ENCODE peak calls at places on chromosome 11, in seven cellular contexts. One of them, this sample, is unnamed.

GRCh38 chr11:130865091-130865771 is 51.0 kb downstream of the SNX19 start:
- DNase-seq in activated effector memory CD4-positive, alpha-beta T cell treated with Interleukin-2 at 50 U/mL for 16 hours: no peak
- DNase-seq in GM13976: no peak
- DNase-seq in small intestine: no peak
- DNase-seq in erythroblast: no peak
- DNase-seq in glutamatergic neuron: no peak
- DNase-seq in anterior cingulate cortex: no peak
- DNase-seq in this sample: no peak

GRCh38 chr11:111148116-111148515 is 97.4 kb upstream of the POU2AF2 start:
- DNase-seq in anterior cingulate cortex: no peak
- DNase-seq in glutamatergic neuron: no peak
- DNase-seq in small intestine: no peak
- DNase-seq in erythroblast: no peak
- DNase-seq in GM13976: no peak
- DNase-seq in activated effector memory CD4-positive, alpha-beta T cell treated with Interleukin-2 at 50 U/mL for 16 hours: no peak
- DNase-seq in this sample: no peak

GRCh38 chr11:104858882-104859735 is 39.2 kb downstream of the CASP12 start:
- DNase-seq in erythroblast: no peak
- DNase-seq in glutamatergic neuron: no peak
- DNase-seq in small intestine: peak
- DNase-seq in anterior cingulate cortex: no peak
- DNase-seq in GM13976: peak
- DNase-seq in activated effector memory CD4-positive, alpha-beta T cell treated with Interleukin-2 at 50 U/mL for 16 hours: no peak
- DNase-seq in this sample: no peak

GRCh38 chr11:44368886-44369285 is 58.9 kb upstream of the ALX4 start:
- DNase-seq in GM13976: no peak
- DNase-seq in anterior cingulate cortex: no peak
- DNase-seq in erythroblast: no peak
- DNase-seq in small intestine: no peak
- DNase-seq in activated effector memory CD4-positive, alpha-beta T cell treated with Interleukin-2 at 50 U/mL for 16 hours: no peak
- DNase-seq in glutamatergic neuron: no peak
- DNase-seq in this sample: no peak

GRCh38 chr11:45930031-45930794 is 7.8 kb downstream of the LARGE2 start:
- DNase-seq in erythroblast: no peak
- DNase-seq in glutamatergic neuron: no peak
- DNase-seq in activated effector memory CD4-positive, alpha-beta T cell treated with Interleukin-2 at 50 U/mL for 16 hours: peak
- DNase-seq in anterior cingulate cortex: no peak
- DNase-seq in GM13976: peak
- DNase-seq in small intestine: peak
- DNase-seq in this sample: no peak

GRCh38 chr11:64637346-64638016 is 46.5 kb downstream of the SLC22A12 start:
- DNase-seq in anterior cingulate cortex: no peak
- DNase-seq in GM13976: no peak
- DNase-seq in activated effector memory CD4-positive, alpha-beta T cell treated with Interleukin-2 at 50 U/mL for 16 hours: no peak
- DNase-seq in glutamatergic neuron: no peak
- DNase-seq in erythroblast: no peak
- DNase-seq in small intestine: no peak
- DNase-seq in this sample: no peak

GRCh38 chr11:58316142-58316541 is 42.7 kb downstream of the OR5B17 start:
- DNase-seq in glutamatergic neuron: no peak
- DNase-seq in activated effector memory CD4-positive, alpha-beta T cell treated with Interleukin-2 at 50 U/mL for 16 hours: no peak
- DNase-seq in erythroblast: no peak
- DNase-seq in small intestine: no peak
- DNase-seq in anterior cingulate cortex: no peak
- DNase-seq in GM13976: no peak
- DNase-seq in this sample: no peak

GRCh38 chr11:8038393-8038792 is 42.6 kb upstream of the TUB start:
- DNase-seq in erythroblast: no peak
- DNase-seq in anterior cingulate cortex: no peak
- DNase-seq in small intestine: no peak
- DNase-seq in GM13976: no peak
- DNase-seq in activated effector memory CD4-positive, alpha-beta T cell treated with Interleukin-2 at 50 U/mL for 16 hours: no peak
- DNase-seq in glutamatergic neuron: peak
- DNase-seq in this sample: no peak

GRCh38 chr11:8068605-8069221 is 12.3 kb upstream of the TUB start:
- DNase-seq in GM13976: no peak
- DNase-seq in erythroblast: no peak
- DNase-seq in activated effector memory CD4-positive, alpha-beta T cell treated with Interleukin-2 at 50 U/mL for 16 hours: no peak
- DNase-seq in glutamatergic neuron: no peak
- DNase-seq in small intestine: peak
- DNase-seq in anterior cingulate cortex: no peak
- DNase-seq in this sample: no peak

GRCh38 chr11:86099727-86100320 is 30.9 kb upstream of the PICALM start:
- DNase-seq in erythroblast: no peak
- DNase-seq in activated effector memory CD4-positive, alpha-beta T cell treated with Interleukin-2 at 50 U/mL for 16 hours: no peak
- DNase-seq in small intestine: peak
- DNase-seq in GM13976: no peak
- DNase-seq in anterior cingulate cortex: no peak
- DNase-seq in glutamatergic neuron: no peak
- DNase-seq in this sample: no peak

GRCh38 chr11:40689823-40690222 is 769.6 kb downstream of the LRRC4C start:
- DNase-seq in anterior cingulate cortex: no peak
- DNase-seq in glutamatergic neuron: no peak
- DNase-seq in erythroblast: no peak
- DNase-seq in activated effector memory CD4-positive, alpha-beta T cell treated with Interleukin-2 at 50 U/mL for 16 hours: no peak
- DNase-seq in small intestine: no peak
- DNase-seq in GM13976: no peak
- DNase-seq in this sample: no peak

GRCh38 chr11:59429924-59430516 is 3.8 kb upstream of the OR5A2 start:
- DNase-seq in erythroblast: peak
- DNase-seq in glutamatergic neuron: no peak
- DNase-seq in anterior cingulate cortex: no peak
- DNase-seq in activated effector memory CD4-positive, alpha-beta T cell treated with Interleukin-2 at 50 U/mL for 16 hours: no peak
- DNase-seq in GM13976: peak
- DNase-seq in small intestine: peak
- DNase-seq in this sample: no peak

GRCh38 chr11:131370901-131371790 is 731 bp downstream of the NTM start:
- DNase-seq in anterior cingulate cortex: no peak
- DNase-seq in GM13976: no peak
- DNase-seq in glutamatergic neuron: no peak
- DNase-seq in activated effector memory CD4-positive, alpha-beta T cell treated with Interleukin-2 at 50 U/mL for 16 hours: no peak
- DNase-seq in erythroblast: no peak
- DNase-seq in small intestine: peak
- DNase-seq in this sample: no peak

GRCh38 chr11:128291835-128292234 is 295.5 kb downstream of the ETS1 start:
- DNase-seq in activated effector memory CD4-positive, alpha-beta T cell treated with Interleukin-2 at 50 U/mL for 16 hours: peak
- DNase-seq in anterior cingulate cortex: no peak
- DNase-seq in small intestine: peak
- DNase-seq in erythroblast: no peak
- DNase-seq in GM13976: no peak
- DNase-seq in glutamatergic neuron: no peak
- DNase-seq in this sample: no peak

This sample was measured in caudate nucleus.